ENCODE peak calls at places on chromosomes 16 and 17, in seven cellular contexts. A is iPS DF 6.9; W is stomach; R is pancreas; G is CD8-positive, alpha-beta T cell; Y is effector memory CD4-positive, alpha-beta T cell; Q is uterus. I is an unnamed sample.

GRCh38 chr16:65176603-65177002 is 54.7 kb upstream of the CDH11 start:
- DNase-seq in A (no peak), W (no peak), R (peak; percentile 3), G (no peak), Y (no peak), Q (peak; percentile 60), I (no peak)

GRCh38 chr17:15265131-15265530 is at the start of gene PMP22:
- DNase-seq in A (no peak), W (no peak), R (peak; percentile 13), G (no peak), Y (no peak), Q (peak; percentile 52), I (no peak)

GRCh38 chr16:11914210-11914758 is 1.5 kb downstream of the GSPT1 start:
- DNase-seq in A (no peak), W (no peak), R (no peak), G (no peak), Y (no peak), Q (no peak), I (no peak)

GRCh38 chr17:76599699-76600460 is 14.2 kb upstream of the ST6GALNAC2 start:
- DNase-seq in A (no peak), W (no peak), R (no peak), G (no peak), Y (no peak), Q (no peak), I (no peak)

GRCh38 chr17:20896153-20896649 is 146.6 kb downstream of the USP22 start:
- DNase-seq in A (no peak), W (peak; percentile 38), R (peak; percentile 18), G (no peak), Y (peak; percentile 33), Q (peak; percentile 42), I (peak; percentile 5)

GRCh38 chr17:40727447-40728231 is 24.1 kb upstream of the KRT24 start:
- DNase-seq in A (no peak), W (no peak), R (no peak), G (no peak), Y (no peak), Q (no peak), I (peak; percentile 7)

GRCh38 chr17:73533127-73533526 is 111.1 kb downstream of the SDK2 start:
- DNase-seq in A (no peak), W (no peak), R (no peak), G (no peak), Y (no peak), Q (no peak), I (no peak)

GRCh38 chr16:81106826-81107503 is 10.8 kb upstream of the GCSH start:
- DNase-seq in A (no peak), W (no peak), R (no peak), G (no peak), Y (no peak), Q (no peak), I (no peak)

GRCh38 chr16:11140867-11141266 is 115.1 kb downstream of the SOCS1 start:
- DNase-seq in A (no peak), W (no peak), R (no peak), G (no peak), Y (no peak), Q (no peak), I (no peak)

GRCh38 chr17:27858621-27859305 is 34.4 kb downstream of the LYRM9 start:
- DNase-seq in A (no peak), W (no peak), R (no peak), G (no peak), Y (no peak), Q (no peak), I (no peak)

GRCh38 chr17:50261051-50261915 is 13.0 kb upstream of the TMEM92 start:
- DNase-seq in A (no peak), W (no peak), R (no peak), G (no peak), Y (no peak), Q (no peak), I (no peak)

GRCh38 chr16:79823644-79824043 is 223.1 kb upstream of the MAF start:
- DNase-seq in A (no peak), W (no peak), R (no peak), G (no peak), Y (no peak), Q (no peak), I (no peak)

GRCh38 chr16:78705694-78706093 is 606.2 kb downstream of the WWOX start:
- DNase-seq in A (no peak), W (no peak), R (no peak), G (no peak), Y (no peak), Q (no peak), I (no peak)

GRCh38 chr16:66618588-66618987 is 14.1 kb downstream of the CMTM3 start:
- DNase-seq in A (no peak), W (no peak), R (no peak), G (no peak), Y (no peak), Q (no peak), I (no peak)

GRCh38 chr17:3978421-3979275 is 14.4 kb upstream of the ATP2A3 start:
- DNase-seq in A (no peak), W (peak; percentile 78), R (no peak), G (no peak), Y (no peak), Q (no peak), I (no peak)

GRCh38 chr17:81910840-81911276 is 341 bp downstream of the PCYT2 start:
- DNase-seq in A (no peak), W (peak; percentile 30), R (no peak), G (no peak), Y (peak; percentile 6), Q (peak; percentile 46), I (no peak)

GRCh38 chr17:27579304-27579703 is 51.7 kb upstream of the LGALS9 start:
- DNase-seq in A (no peak), W (no peak), R (no peak), G (no peak), Y (no peak), Q (no peak), I (no peak)

GRCh38 chr16:8622315-8622656 is 788 bp downstream of the METTL22 start:
- DNase-seq in A (no peak), W (no peak), R (no peak), G (no peak), Y (no peak), Q (no peak), I (no peak)

GRCh38 chr17:67040652-67041051 is 3.7 kb upstream of the CACNG1 start:
- DNase-seq in A (no peak), W (no peak), R (no peak), G (no peak), Y (no peak), Q (no peak), I (no peak)

GRCh38 chr16:35750701-35751104 is 2291.3 kb downstream of the TP53TG3F start:
- DNase-seq in A (no peak), W (no peak), R (no peak), G (no peak), Y (no peak), Q (no peak), I (no peak)
- H3K9me3 ChIP-seq in A (peaks cover 22% of the 10 kb centered on the region), W (peaks cover 98% of the 10 kb centered on the region), R (no peaks in the 10 kb centered on the region), G (no peaks in the 10 kb centered on the region), Y (peaks cover 19% of the 10 kb centered on the region), Q (no peaks in the 10 kb centered on the region), I (no peaks in the 10 kb centered on the region)

DNA sequence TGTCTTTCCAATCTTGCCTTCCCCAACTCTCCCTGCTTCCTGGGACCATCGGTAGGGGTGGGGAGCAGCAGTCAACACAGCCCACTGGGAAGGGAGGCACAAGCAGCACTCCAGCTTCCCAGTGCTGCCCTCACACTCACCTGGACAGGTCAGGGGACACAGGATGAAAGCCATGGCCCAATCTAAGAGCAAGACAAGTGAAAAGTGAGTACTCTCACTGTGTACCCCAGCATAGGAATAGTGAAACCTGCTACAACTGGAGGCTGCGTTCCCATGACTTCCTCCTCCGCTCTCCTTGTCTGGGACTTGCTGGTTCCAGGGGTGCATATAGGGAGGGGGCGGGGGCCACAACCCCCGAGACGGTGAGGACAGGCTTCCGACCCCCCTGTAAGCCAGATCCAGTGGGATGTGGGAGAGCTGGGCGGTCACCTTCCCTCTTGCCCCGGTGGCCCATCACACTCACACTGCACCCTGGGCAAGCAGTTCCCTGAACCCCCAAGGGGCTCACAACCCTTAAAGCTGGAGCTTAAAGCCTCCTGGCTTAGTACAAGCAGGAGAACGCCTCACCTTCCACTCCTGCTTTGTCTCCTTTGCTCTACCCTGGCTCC is 29.5 kb upstream of the SLC25A19 start:
- DNase-seq in A (no peak), W (no peak), R (no peak), G (no peak), Y (no peak), Q (no peak), I (no peak)
- H3K27ac ChIP-seq in A (no peak overlapping the region), W (peak overlapping the region; percentile 70), R (no peak overlapping the region), G (no peak overlapping the region), Y (no peak overlapping the region), Q (no peak overlapping the region), I (no peak overlapping the region)

DNA sequence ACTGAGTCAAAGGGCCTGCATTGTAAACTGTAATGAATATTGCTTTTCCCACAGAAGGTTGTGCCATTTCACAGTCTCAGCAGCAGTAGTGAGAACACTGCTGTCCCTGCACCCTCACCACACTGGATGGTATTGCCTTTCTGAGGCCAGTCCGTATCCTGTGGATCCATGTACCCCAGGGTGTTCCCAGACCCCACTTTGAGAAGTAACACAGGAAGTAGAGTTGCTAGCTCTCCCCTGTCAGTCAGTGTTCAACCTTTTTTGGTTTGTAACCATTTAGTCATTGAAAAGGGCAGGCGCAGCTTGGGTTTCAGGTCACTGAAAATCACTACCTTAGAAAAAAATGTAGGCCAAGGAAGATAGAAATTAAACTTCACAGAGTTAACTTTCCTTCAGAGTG is 37.9 kb downstream of the SLFN12L start:
- DNase-seq in A (no peak), W (no peak), R (no peak), G (no peak), Y (no peak), Q (no peak), I (no peak)
- H3K9me3 ChIP-seq in A (peaks cover 2% of the 10 kb centered on the region), W (no peaks in the 10 kb centered on the region), R (no peaks in the 10 kb centered on the region), G (no peaks in the 10 kb centered on the region), Y (no peaks in the 10 kb centered on the region), Q (no peaks in the 10 kb centered on the region), I (no peaks in the 10 kb centered on the region)

DNA sequence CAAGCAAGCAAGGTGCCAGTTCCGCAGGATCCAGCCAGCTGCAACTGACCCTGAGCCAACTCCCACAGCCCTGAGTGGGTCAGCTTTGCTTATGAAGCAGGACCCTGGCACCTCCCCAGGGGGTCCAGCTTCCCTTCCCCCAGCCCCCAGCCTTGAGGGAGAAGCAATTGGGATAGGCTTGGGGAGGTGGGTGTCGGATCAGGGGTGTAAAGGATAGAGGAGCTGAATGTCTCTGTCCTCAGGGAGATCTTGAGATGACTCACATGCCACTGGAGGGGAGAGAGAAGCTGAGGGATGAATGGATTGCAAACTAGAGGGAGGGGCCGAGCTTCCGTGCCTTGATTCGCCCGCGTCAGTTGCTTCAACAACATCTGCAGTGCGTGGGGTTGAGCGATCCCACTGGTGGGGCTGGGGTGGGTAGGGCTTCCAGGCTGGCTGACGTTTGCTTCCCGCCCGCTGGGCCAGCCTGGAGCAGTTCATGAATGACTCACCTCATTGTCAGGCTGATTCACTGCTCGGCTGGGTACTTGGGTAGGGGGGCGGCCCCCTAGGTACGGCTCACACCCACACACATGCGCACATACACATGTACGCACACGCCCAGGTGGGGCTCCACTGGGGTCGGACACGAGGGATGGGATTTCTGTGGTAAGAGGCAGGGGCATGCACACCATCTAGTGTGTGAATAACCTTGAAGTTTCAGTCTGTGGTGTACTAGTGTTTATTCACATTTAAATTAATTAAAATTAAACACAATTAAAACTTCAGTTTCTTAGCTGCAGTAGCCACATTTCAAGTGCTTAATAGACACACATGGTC is 3.6 kb upstream of the HROB start:
- DNase-seq in A (no peak), W (peak; percentile 71), R (peak; percentile 63), G (peak; percentile 22), Y (peak; percentile 49), Q (peak; percentile 88), I (peak; percentile 89)
- H3K27ac ChIP-seq in A (no peak overlapping the region), W (peak overlapping the region; percentile 63), R (no peak overlapping the region), G (no peak overlapping the region), Y (no peak overlapping the region), Q (peak overlapping the region; percentile 39), I (no peak overlapping the region)

I was measured in thyroid gland.